ENCODE peak calls at places on chromosomes 1 and 21, in eight cellular contexts. One of them, this sample, is unnamed.

GRCh38 chr1:235971020-235971419 is 93.9 kb downstream of the NID1 start:
- DNase-seq in suprapubic skin: no peak
- DNase-seq in heart right ventricle: no peak
- DNase-seq in psoas muscle: no peak
- DNase-seq in foreskin keratinocyte: no peak
- DNase-seq in endothelial cell of umbilical vein: no peak
- DNase-seq in lower lobe of right lung: no peak
- DNase-seq in tibial nerve: no peak
- DNase-seq in this sample: no peak

GRCh38 chr1:8155528-8156186 is 129.5 kb upstream of the ERRFI1 start:
- DNase-seq in lower lobe of right lung: peak; percentile 47
- DNase-seq in foreskin keratinocyte: peak; percentile 64
- DNase-seq in suprapubic skin: no peak
- DNase-seq in endothelial cell of umbilical vein: no peak
- DNase-seq in psoas muscle: no peak
- DNase-seq in heart right ventricle: no peak
- DNase-seq in tibial nerve: no peak
- DNase-seq in this sample: peak; percentile 55

GRCh38 chr1:30044745-30045144 is 678.6 kb downstream of the MATN1 start:
- DNase-seq in psoas muscle: no peak
- DNase-seq in suprapubic skin: no peak
- DNase-seq in endothelial cell of umbilical vein: no peak
- DNase-seq in tibial nerve: no peak
- DNase-seq in heart right ventricle: no peak
- DNase-seq in lower lobe of right lung: no peak
- DNase-seq in foreskin keratinocyte: no peak
- DNase-seq in this sample: no peak

GRCh38 chr1:3060601-3061551 is 8.1 kb upstream of the PRDM16 start:
- DNase-seq in lower lobe of right lung: peak; percentile 38
- DNase-seq in foreskin keratinocyte: peak; percentile 23
- DNase-seq in suprapubic skin: peak; percentile 48
- DNase-seq in endothelial cell of umbilical vein: no peak
- DNase-seq in psoas muscle: no peak
- DNase-seq in heart right ventricle: no peak
- DNase-seq in tibial nerve: no peak
- DNase-seq in this sample: peak; percentile 18

GRCh38 chr1:156382561-156382960 is 13.6 kb downstream of the RHBG start:
- DNase-seq in endothelial cell of umbilical vein: no peak
- DNase-seq in heart right ventricle: no peak
- DNase-seq in tibial nerve: no peak
- DNase-seq in lower lobe of right lung: no peak
- DNase-seq in foreskin keratinocyte: no peak
- DNase-seq in suprapubic skin: no peak
- DNase-seq in psoas muscle: no peak
- DNase-seq in this sample: no peak

GRCh38 chr1:94801919-94802546 is 18.1 kb upstream of the SLC44A3 start:
- DNase-seq in heart right ventricle: peak; percentile 23
- DNase-seq in tibial nerve: no peak
- DNase-seq in suprapubic skin: peak; percentile 70
- DNase-seq in psoas muscle: peak; percentile 32
- DNase-seq in foreskin keratinocyte: peak; percentile 80
- DNase-seq in lower lobe of right lung: peak; percentile 54
- DNase-seq in endothelial cell of umbilical vein: peak; percentile 71
- DNase-seq in this sample: peak; percentile 71

GRCh38 chr1:23483327-23484252 is at the start of gene ASAP3:
- DNase-seq in heart right ventricle: peak; percentile 65
- DNase-seq in tibial nerve: no peak
- DNase-seq in suprapubic skin: peak; percentile 77
- DNase-seq in lower lobe of right lung: peak; percentile 59
- DNase-seq in endothelial cell of umbilical vein: peak; percentile 28
- DNase-seq in psoas muscle: peak; percentile 62
- DNase-seq in foreskin keratinocyte: no peak
- DNase-seq in this sample: no peak

GRCh38 chr1:20178634-20179368 is 7.1 kb upstream of the UBXN10 start:
- DNase-seq in endothelial cell of umbilical vein: no peak
- DNase-seq in psoas muscle: peak; percentile 30
- DNase-seq in tibial nerve: no peak
- DNase-seq in foreskin keratinocyte: no peak
- DNase-seq in heart right ventricle: no peak
- DNase-seq in lower lobe of right lung: no peak
- DNase-seq in suprapubic skin: no peak
- DNase-seq in this sample: no peak

GRCh38 chr1:214270097-214270635 is 10.8 kb upstream of the SMYD2 start:
- DNase-seq in heart right ventricle: no peak
- DNase-seq in lower lobe of right lung: no peak
- DNase-seq in tibial nerve: no peak
- DNase-seq in psoas muscle: no peak
- DNase-seq in suprapubic skin: no peak
- DNase-seq in endothelial cell of umbilical vein: no peak
- DNase-seq in foreskin keratinocyte: no peak
- DNase-seq in this sample: no peak

GRCh38 chr1:115642168-115643072 is 650 bp downstream of the VANGL1 start:
- DNase-seq in suprapubic skin: no peak
- DNase-seq in endothelial cell of umbilical vein: peak; percentile 46
- DNase-seq in heart right ventricle: peak; percentile 52
- DNase-seq in foreskin keratinocyte: peak; percentile 64
- DNase-seq in lower lobe of right lung: peak; percentile 62
- DNase-seq in tibial nerve: no peak
- DNase-seq in psoas muscle: peak; percentile 44
- DNase-seq in this sample: peak; percentile 54

GRCh38 chr1:12469493-12469892 is 148.5 kb downstream of the DHRS3 start:
- DNase-seq in tibial nerve: no peak
- DNase-seq in suprapubic skin: no peak
- DNase-seq in lower lobe of right lung: no peak
- DNase-seq in psoas muscle: no peak
- DNase-seq in foreskin keratinocyte: no peak
- DNase-seq in endothelial cell of umbilical vein: no peak
- DNase-seq in heart right ventricle: no peak
- DNase-seq in this sample: no peak

GRCh38 chr1:183278736-183279591 is 92.9 kb downstream of the LAMC2 start:
- DNase-seq in tibial nerve: no peak
- DNase-seq in endothelial cell of umbilical vein: peak; percentile 75
- DNase-seq in suprapubic skin: no peak
- DNase-seq in psoas muscle: no peak
- DNase-seq in lower lobe of right lung: no peak
- DNase-seq in heart right ventricle: no peak
- DNase-seq in foreskin keratinocyte: peak; percentile 96
- DNase-seq in this sample: peak; percentile 75

GRCh38 chr1:178161516-178161915 is 67.6 kb downstream of the RASAL2 start:
- DNase-seq in foreskin keratinocyte: no peak
- DNase-seq in tibial nerve: no peak
- DNase-seq in suprapubic skin: no peak
- DNase-seq in heart right ventricle: no peak
- DNase-seq in psoas muscle: no peak
- DNase-seq in lower lobe of right lung: no peak
- DNase-seq in endothelial cell of umbilical vein: no peak
- DNase-seq in this sample: no peak

GRCh38 chr1:38990746-38991637 is at the start of gene AKIRIN1:
- DNase-seq in heart right ventricle: peak; percentile 100
- DNase-seq in psoas muscle: peak; percentile 98
- DNase-seq in lower lobe of right lung: peak; percentile 99
- DNase-seq in foreskin keratinocyte: peak; percentile 86
- DNase-seq in endothelial cell of umbilical vein: peak; percentile 97
- DNase-seq in suprapubic skin: peak; percentile 98
- DNase-seq in tibial nerve: peak; percentile 96
- DNase-seq in this sample: peak; percentile 96

GRCh38 chr1:8396912-8397406 is 79.0 kb downstream of the SLC45A1 start:
- DNase-seq in psoas muscle: peak; percentile 50
- DNase-seq in lower lobe of right lung: no peak
- DNase-seq in endothelial cell of umbilical vein: peak; percentile 71
- DNase-seq in suprapubic skin: no peak
- DNase-seq in heart right ventricle: no peak
- DNase-seq in tibial nerve: peak; percentile 70
- DNase-seq in foreskin keratinocyte: peak; percentile 97
- DNase-seq in this sample: peak; percentile 75

GRCh38 chr1:228374711-228375577 is 31.7 kb downstream of the TRIM11 start:
- DNase-seq in endothelial cell of umbilical vein: peak; percentile 14
- DNase-seq in psoas muscle: peak; percentile 91
- DNase-seq in foreskin keratinocyte: no peak
- DNase-seq in tibial nerve: peak; percentile 94
- DNase-seq in suprapubic skin: peak; percentile 90
- DNase-seq in lower lobe of right lung: peak; percentile 57
- DNase-seq in heart right ventricle: peak; percentile 89
- DNase-seq in this sample: peak; percentile 57

DNA sequence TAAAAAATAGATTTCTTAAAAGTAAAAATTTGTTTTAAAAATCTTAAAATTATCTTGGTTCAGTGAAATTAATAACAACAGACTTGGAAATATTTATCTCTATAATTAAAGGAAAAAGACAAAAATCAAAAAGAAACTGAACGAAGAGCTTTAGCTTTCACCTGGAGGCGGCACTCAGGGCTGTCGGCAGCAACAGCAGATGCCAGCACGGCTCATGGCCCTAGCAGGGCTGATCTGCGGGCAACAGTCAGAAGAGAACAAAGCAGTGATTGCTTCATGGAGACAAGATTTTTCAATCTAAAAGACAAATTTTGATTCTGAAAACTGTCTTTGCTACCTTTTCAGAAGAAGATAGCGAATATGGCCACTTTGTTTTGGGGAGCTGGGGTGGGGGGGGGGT is 22.6 kb downstream of the UBE2G2 start:
- DNase-seq in psoas muscle: no peak
- DNase-seq in foreskin keratinocyte: no peak
- DNase-seq in heart right ventricle: no peak
- DNase-seq in suprapubic skin: no peak
- DNase-seq in tibial nerve: no peak
- DNase-seq in endothelial cell of umbilical vein: no peak
- DNase-seq in lower lobe of right lung: no peak
- DNase-seq in this sample: no peak
- H3K27ac ChIP-seq in psoas muscle: no peak overlapping the region
- H3K27ac ChIP-seq in foreskin keratinocyte: no peak overlapping the region
- H3K27ac ChIP-seq in heart right ventricle: no peak overlapping the region
- H3K27ac ChIP-seq in suprapubic skin: no peak overlapping the region
- H3K27ac ChIP-seq in tibial nerve: no peak overlapping the region
- H3K27ac ChIP-seq in endothelial cell of umbilical vein: no peak overlapping the region
- H3K27ac ChIP-seq in lower lobe of right lung: no peak overlapping the region
- H3K27ac ChIP-seq in this sample: no peak overlapping the region

GRCh38 chr1:46179138-46180081 is 3.1 kb upstream of the P3R3URF start:
- DNase-seq in heart right ventricle: peak; percentile 59
- DNase-seq in endothelial cell of umbilical vein: peak; percentile 77
- DNase-seq in lower lobe of right lung: peak; percentile 69
- DNase-seq in foreskin keratinocyte: peak; percentile 88
- DNase-seq in suprapubic skin: peak; percentile 87
- DNase-seq in psoas muscle: peak; percentile 62
- DNase-seq in tibial nerve: peak; percentile 95
- DNase-seq in this sample: peak; percentile 93
- TF ChIP-seq CTCF in heart right ventricle: peak; percentile 87
- TF ChIP-seq CTCF in endothelial cell of umbilical vein: peak; percentile 82
- TF ChIP-seq CTCF in lower lobe of right lung: peak; percentile 88
- TF ChIP-seq CTCF in foreskin keratinocyte: peak; percentile 98
- TF ChIP-seq CTCF in suprapubic skin: peak; percentile 81
- TF ChIP-seq CTCF in psoas muscle: peak; percentile 91
- TF ChIP-seq CTCF in tibial nerve: peak; percentile 95
- TF ChIP-seq CTCF in this sample: peak; percentile 90

GRCh38 chr1:41381691-41382530 is 20.7 kb downstream of the FOXO6 start:
- DNase-seq in suprapubic skin: no peak
- DNase-seq in heart right ventricle: peak; percentile 60
- DNase-seq in psoas muscle: peak; percentile 63
- DNase-seq in lower lobe of right lung: peak; percentile 67
- DNase-seq in foreskin keratinocyte: no peak
- DNase-seq in tibial nerve: peak; percentile 19
- DNase-seq in endothelial cell of umbilical vein: peak; percentile 17
- DNase-seq in this sample: peak; percentile 54
- H3K27ac ChIP-seq in suprapubic skin: peak overlapping the region; percentile 81
- H3K27ac ChIP-seq in heart right ventricle: peak overlapping the region; percentile 82
- H3K27ac ChIP-seq in psoas muscle: peak overlapping the region; percentile 66
- H3K27ac ChIP-seq in lower lobe of right lung: peak overlapping the region; percentile 89
- H3K27ac ChIP-seq in foreskin keratinocyte: no peak overlapping the region
- H3K27ac ChIP-seq in tibial nerve: peak overlapping the region; percentile 93
- H3K27ac ChIP-seq in endothelial cell of umbilical vein: peak overlapping the region; percentile 64
- H3K27ac ChIP-seq in this sample: peak overlapping the region; percentile 91

DNA sequence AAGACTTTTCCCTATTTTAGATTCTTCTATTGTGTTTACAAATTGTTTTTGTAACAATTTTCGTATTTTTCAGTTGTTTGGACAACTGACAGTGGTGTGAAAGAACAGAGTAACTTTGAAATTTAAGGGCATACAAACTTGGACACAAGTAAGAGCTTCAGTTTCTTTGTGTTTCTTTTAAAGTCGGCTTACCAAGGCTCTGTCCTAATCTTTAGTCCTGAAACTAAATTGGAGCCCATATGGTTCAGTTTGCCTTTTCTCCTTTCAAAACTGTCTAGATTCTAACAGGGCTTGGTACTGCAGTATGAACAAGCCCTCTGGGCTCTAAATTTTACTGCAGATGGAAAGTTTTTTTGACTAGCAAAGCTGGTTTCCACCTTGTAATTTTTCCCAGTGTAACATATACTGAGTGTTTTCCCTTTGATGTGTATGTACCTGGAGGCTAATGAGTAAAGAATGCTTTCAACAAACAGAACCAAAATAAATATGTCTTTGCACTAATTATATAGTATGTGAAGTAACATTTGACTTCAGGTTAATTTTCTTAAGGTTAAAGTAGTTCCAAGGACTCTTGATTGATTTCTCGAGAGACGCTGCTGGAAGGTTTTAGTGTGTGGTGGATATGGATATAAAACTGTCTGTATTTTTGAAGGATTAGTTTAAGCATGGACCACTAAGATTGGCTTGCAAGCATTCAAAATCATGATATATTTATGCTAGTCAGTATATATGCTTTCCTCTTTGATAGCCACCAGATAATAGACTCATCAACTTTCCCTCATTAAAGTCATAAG is 4.1 kb downstream of the SNX27 start:
- DNase-seq in foreskin keratinocyte: no peak
- DNase-seq in tibial nerve: no peak
- DNase-seq in lower lobe of right lung: no peak
- DNase-seq in psoas muscle: no peak
- DNase-seq in endothelial cell of umbilical vein: no peak
- DNase-seq in heart right ventricle: no peak
- DNase-seq in suprapubic skin: no peak
- DNase-seq in this sample: no peak
- TF ChIP-seq CTCF in foreskin keratinocyte: no peak
- TF ChIP-seq CTCF in tibial nerve: no peak
- TF ChIP-seq CTCF in lower lobe of right lung: no peak
- TF ChIP-seq CTCF in psoas muscle: no peak
- TF ChIP-seq CTCF in endothelial cell of umbilical vein: no peak
- TF ChIP-seq CTCF in heart right ventricle: no peak
- TF ChIP-seq CTCF in suprapubic skin: no peak
- TF ChIP-seq CTCF in this sample: no peak

GRCh38 chr1:117739516-117739915 is 133.7 kb downstream of the TENT5C start:
- DNase-seq in tibial nerve: no peak
- DNase-seq in foreskin keratinocyte: no peak
- DNase-seq in psoas muscle: no peak
- DNase-seq in heart right ventricle: no peak
- DNase-seq in endothelial cell of umbilical vein: no peak
- DNase-seq in lower lobe of right lung: no peak
- DNase-seq in suprapubic skin: no peak
- DNase-seq in this sample: no peak

GRCh38 chr1:117732065-117732789 is 126.4 kb downstream of the TENT5C start:
- DNase-seq in foreskin keratinocyte: no peak
- DNase-seq in suprapubic skin: no peak
- DNase-seq in endothelial cell of umbilical vein: no peak
- DNase-seq in psoas muscle: no peak
- DNase-seq in heart right ventricle: no peak
- DNase-seq in lower lobe of right lung: no peak
- DNase-seq in tibial nerve: no peak
- DNase-seq in this sample: no peak

GRCh38 chr1:117732956-117733355 is 127.1 kb downstream of the TENT5C start:
- DNase-seq in foreskin keratinocyte: no peak
- DNase-seq in psoas muscle: no peak
- DNase-seq in suprapubic skin: no peak
- DNase-seq in tibial nerve: no peak
- DNase-seq in endothelial cell of umbilical vein: no peak
- DNase-seq in heart right ventricle: no peak
- DNase-seq in lower lobe of right lung: no peak
- DNase-seq in this sample: no peak

GRCh38 chr1:117735045-117735992 is 129.5 kb downstream of the TENT5C start:
- DNase-seq in lower lobe of right lung: no peak
- DNase-seq in tibial nerve: peak; percentile 16
- DNase-seq in endothelial cell of umbilical vein: peak; percentile 65
- DNase-seq in heart right ventricle: no peak
- DNase-seq in suprapubic skin: no peak
- DNase-seq in psoas muscle: no peak
- DNase-seq in foreskin keratinocyte: peak; percentile 29
- DNase-seq in this sample: peak; percentile 60

GRCh38 chr1:117734403-117734802 is 128.6 kb downstream of the TENT5C start:
- DNase-seq in tibial nerve: no peak
- DNase-seq in suprapubic skin: no peak
- DNase-seq in endothelial cell of umbilical vein: no peak
- DNase-seq in lower lobe of right lung: no peak
- DNase-seq in heart right ventricle: no peak
- DNase-seq in psoas muscle: no peak
- DNase-seq in foreskin keratinocyte: no peak
- DNase-seq in this sample: no peak
- H3K27ac ChIP-seq in tibial nerve: no peak overlapping the region
- H3K27ac ChIP-seq in suprapubic skin: no peak overlapping the region
- H3K27ac ChIP-seq in endothelial cell of umbilical vein: no peak overlapping the region
- H3K27ac ChIP-seq in lower lobe of right lung: peak overlapping the region; percentile 59
- H3K27ac ChIP-seq in heart right ventricle: no peak overlapping the region
- H3K27ac ChIP-seq in psoas muscle: no peak overlapping the region
- H3K27ac ChIP-seq in foreskin keratinocyte: no peak overlapping the region
- H3K27ac ChIP-seq in this sample: no peak overlapping the region

This sample was measured in RWPE1.